ENCODE peak calls at places on chromosome 18, in nine cellular contexts. X, C, B, M, V, U, P, O and N are unnamed samples.

GRCh38 chr18:22930089-22930713 is 2.9 kb upstream of the RBBP8 start:
- DNase-seq in X (peak; percentile 54), C (peak; percentile 79), B (peak; percentile 87), M (peak; percentile 70), V (peak; percentile 62), U (peak; percentile 85), P (peak; percentile 63), O (peak; percentile 52), N (peak; percentile 82)

GRCh38 chr18:58937204-58937603 is 72.5 kb downstream of the ZNF532 start:
- DNase-seq in X (no peak), C (no peak), B (no peak), M (no peak), V (no peak), U (no peak), P (no peak), O (no peak), N (no peak)

GRCh38 chr18:62447652-62448051 is 75.2 kb upstream of the ZCCHC2 start:
- DNase-seq in X (no peak), C (no peak), B (no peak), M (no peak), V (no peak), U (no peak), P (no peak), O (no peak), N (no peak)

GRCh38 chr18:6859676-6860422 is 130.3 kb downstream of the ARHGAP28 start:
- DNase-seq in X (no peak), C (no peak), B (no peak), M (no peak), V (no peak), U (no peak), P (no peak), O (no peak), N (no peak)

GRCh38 chr18:23822590-23823385 is 133.5 kb downstream of the LAMA3 start:
- DNase-seq in X (peak; percentile 66), C (peak; percentile 14), B (no peak), M (no peak), V (no peak), U (no peak), P (no peak), O (no peak), N (no peak)

GRCh38 chr18:67590571-67591141 is 74.1 kb upstream of the DSEL start:
- DNase-seq in X (no peak), C (no peak), B (peak; percentile 8), M (no peak), V (no peak), U (no peak), P (no peak), O (no peak), N (no peak)

GRCh38 chr18:4823091-4823490 is 368.0 kb upstream of the DLGAP1 start:
- DNase-seq in X (no peak), C (no peak), B (no peak), M (no peak), V (no peak), U (no peak), P (no peak), O (no peak), N (no peak)

GRCh38 chr18:45527891-45528290 is 87.4 kb upstream of the SLC14A2 start:
- DNase-seq in X (no peak), C (no peak), B (no peak), M (no peak), V (no peak), U (no peak), P (no peak), O (no peak), N (no peak)

GRCh38 chr18:741931-742512 is 29.6 kb upstream of the ENOSF1 start:
- DNase-seq in X (no peak), C (no peak), B (peak; percentile 67), M (no peak), V (peak; percentile 36), U (peak; percentile 70), P (no peak), O (no peak), N (no peak)

GRCh38 chr18:3379685-3380084 is 70.3 kb upstream of the TGIF1 start:
- DNase-seq in X (no peak), C (no peak), B (no peak), M (no peak), V (no peak), U (no peak), P (no peak), O (no peak), N (no peak)

GRCh38 chr18:8881103-8881502 is 175.7 kb downstream of the MTCL1 start:
- DNase-seq in X (no peak), C (no peak), B (no peak), M (no peak), V (no peak), U (no peak), P (no peak), O (no peak), N (no peak)

GRCh38 chr18:56615738-56616520 is 22.5 kb downstream of the TXNL1 start:
- DNase-seq in X (no peak), C (no peak), B (no peak), M (no peak), V (no peak), U (no peak), P (no peak), O (no peak), N (peak; percentile 85)

GRCh38 chr18:36769172-36769571 is 59.6 kb downstream of the TPGS2 start:
- DNase-seq in X (no peak), C (no peak), B (no peak), M (no peak), V (no peak), U (no peak), P (no peak), O (no peak), N (no peak)

GRCh38 chr18:33578371-33579146 is 540 bp downstream of the ASXL3 start:
- DNase-seq in X (no peak), C (peak; percentile 41), B (no peak), M (peak; percentile 23), V (peak; percentile 1), U (peak; percentile 0), P (no peak), O (peak; percentile 25), N (no peak)

GRCh38 chr18:44683566-44683965 is 2.9 kb downstream of the SETBP1 start:
- DNase-seq in X (no peak), C (no peak), B (no peak), M (no peak), V (no peak), U (no peak), P (no peak), O (no peak), N (no peak)

GRCh38 chr18:2932247-2933181 is 80.4 kb downstream of the LPIN2 start:
- DNase-seq in X (peak; percentile 32), C (peak; percentile 42), B (peak; percentile 69), M (no peak), V (peak; percentile 62), U (peak; percentile 80), P (peak; percentile 37), O (no peak), N (no peak)

GRCh38 chr18:29594494-29594893 is 1417.6 kb upstream of the CDH2 start:
- DNase-seq in X (no peak), C (no peak), B (no peak), M (no peak), V (no peak), U (peak; percentile 2), P (no peak), O (no peak), N (no peak)

GRCh38 chr18:76895498-76895897 is 73.1 kb downstream of the ZNF236 start:
- DNase-seq in X (no peak), C (no peak), B (no peak), M (no peak), V (no peak), U (no peak), P (no peak), O (no peak), N (no peak)

GRCh38 chr18:2854871-2855270 is 8.1 kb downstream of the EMILIN2 start:
- DNase-seq in X (no peak), C (no peak), B (no peak), M (peak; percentile 56), V (no peak), U (no peak), P (no peak), O (peak; percentile 44), N (no peak)

GRCh38 chr18:63319383-63320040 is at the start of gene BCL2:
- DNase-seq in X (peak; percentile 16), C (peak; percentile 26), B (peak; percentile 42), M (no peak), V (no peak), U (peak; percentile 76), P (peak; percentile 34), O (no peak), N (peak; percentile 53)

GRCh38 chr18:42348722-42349121 is 393.7 kb downstream of the PIK3C3 start:
- DNase-seq in X (no peak), C (no peak), B (no peak), M (no peak), V (no peak), U (no peak), P (no peak), O (no peak), N (no peak)

GRCh38 chr18:80202264-80202998 is 44.9 kb downstream of the PARD6G start:
- DNase-seq in X (no peak), C (no peak), B (no peak), M (no peak), V (no peak), U (peak; percentile 57), P (no peak), O (no peak), N (no peak)

DNA sequence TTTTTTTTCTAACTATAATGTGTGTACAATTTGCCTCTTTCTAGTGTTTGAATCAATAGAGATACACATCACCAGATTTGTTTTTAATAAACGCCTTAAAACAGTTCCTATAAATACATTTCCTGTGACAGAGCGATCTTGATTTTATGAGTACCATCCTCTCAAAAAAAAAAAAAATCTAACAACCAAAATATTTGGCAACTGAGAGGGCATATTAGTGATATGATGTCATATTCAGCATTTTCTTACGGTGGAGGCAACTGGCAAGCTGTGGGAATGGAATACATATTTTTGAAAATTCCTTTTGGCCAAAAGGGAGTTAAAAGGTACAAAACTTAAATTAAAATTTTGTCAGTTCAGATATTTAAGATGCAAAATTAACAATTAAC is 268.5 kb downstream of the TCF4 start:
- DNase-seq in X (no peak), C (no peak), B (no peak), M (no peak), V (no peak), U (no peak), P (no peak), O (no peak), N (no peak)
- H3K27ac ChIP-seq in X (no peak overlapping the region), C (no peak overlapping the region), B (peak overlapping the region; percentile 93), M (peak overlapping the region; percentile 97), V (no peak overlapping the region), U (no peak overlapping the region), P (no peak overlapping the region), O (peak overlapping the region; percentile 89), N (no peak overlapping the region)

GRCh38 chr18:35477974-35478373 is 19.8 kb downstream of the INO80C start:
- DNase-seq in X (no peak), C (no peak), B (no peak), M (no peak), V (no peak), U (no peak), P (no peak), O (no peak), N (no peak)
- H3K27ac ChIP-seq in X (peak overlapping the region; percentile 97), C (no peak overlapping the region), B (no peak overlapping the region), M (no peak overlapping the region), V (peak overlapping the region; percentile 85), U (no peak overlapping the region), P (no peak overlapping the region), O (no peak overlapping the region), N (no peak overlapping the region)

GRCh38 chr18:48164701-48165100 is 234.2 kb upstream of the SMAD2 start:
- DNase-seq in X (no peak), C (no peak), B (no peak), M (no peak), V (no peak), U (no peak), P (no peak), O (no peak), N (no peak)
- H3K27ac ChIP-seq in X (no peak overlapping the region), C (peak overlapping the region; percentile 34), B (no peak overlapping the region), M (no peak overlapping the region), V (no peak overlapping the region), U (no peak overlapping the region), P (no peak overlapping the region), O (no peak overlapping the region), N (peak overlapping the region; percentile 3)

GRCh38 chr18:10053861-10054260 is 140.0 kb downstream of the VAPA start:
- DNase-seq in X (no peak), C (no peak), B (no peak), M (peak; percentile 19), V (no peak), U (no peak), P (no peak), O (no peak), N (peak; percentile 70)
- H3K27ac ChIP-seq in X (no peak overlapping the region), C (no peak overlapping the region), B (no peak overlapping the region), M (no peak overlapping the region), V (no peak overlapping the region), U (no peak overlapping the region), P (no peak overlapping the region), O (no peak overlapping the region), N (peak overlapping the region; percentile 74)